ENCODE peak calls at places on chromosome X, in six cellular contexts. B, L, U, X, W and E are unnamed samples.

GRCh38 chrX:283115-283845 is 2.1 kb downstream of the PLCXD1 start:
- DNase-seq in U (peak; percentile 95), W (peak; percentile 91), X (peak; percentile 88), B (peak; percentile 93), L (no peak), E (peak; percentile 81)

GRCh38 chrX:39309721-39310152 is 508.5 kb downstream of the MID1IP1 start:
- DNase-seq in U (peak; percentile 14), L (no peak), B (no peak), W (no peak), X (peak; percentile 7), E (no peak)

GRCh38 chrX:80578518-80579105 is 158.4 kb downstream of the TENT5D start:
- DNase-seq in B (peak; percentile 23), L (no peak), U (peak; percentile 41), X (peak; percentile 3), W (no peak), E (no peak)

GRCh38 chrX:49190783-49191032 is 4.5 kb upstream of the PRICKLE3 start:
- DNase-seq in X (no peak), L (no peak), W (no peak), B (no peak), U (no peak), E (no peak)

GRCh38 chrX:22406332-22406731 is 133.6 kb downstream of the CBLL2 start:
- DNase-seq in B (peak; percentile 81), L (no peak), X (no peak), W (no peak), U (no peak), E (no peak)

GRCh38 chrX:130435937-130436336 is 34.1 kb downstream of the RBMX2 start:
- DNase-seq in W (no peak), L (no peak), B (no peak), U (no peak), X (no peak), E (no peak)

GRCh38 chrX:29903365-29903764 is 312.0 kb upstream of the MAGEB2 start:
- DNase-seq in W (no peak), L (no peak), X (peak; percentile 13), B (no peak), U (no peak), E (no peak)

GRCh38 chrX:31499120-31499519 is 427.3 kb upstream of the FTHL17 start:
- DNase-seq in W (no peak), B (no peak), U (no peak), L (no peak), X (peak; percentile 77), E (peak; percentile 11)

GRCh38 chrX:97740886-97741285 is 857.2 kb downstream of the RPA4 start:
- DNase-seq in X (no peak), W (no peak), U (no peak), B (no peak), L (no peak), E (no peak)

GRCh38 chrX:40987413-40987812 is 97.8 kb upstream of the USP9X start:
- DNase-seq in L (no peak), X (no peak), W (no peak), U (no peak), B (no peak), E (no peak)

GRCh38 chrX:111519215-111519614 is 7.8 kb downstream of the SERTM2 start:
- DNase-seq in L (no peak), U (peak; percentile 22), B (peak; percentile 30), X (peak; percentile 87), W (no peak), E (no peak)

GRCh38 chrX:80223922-80224579 is 196.2 kb upstream of the TENT5D start:
- DNase-seq in W (no peak), X (no peak), B (no peak), L (no peak), U (peak; percentile 4), E (no peak)

GRCh38 chrX:66756717-66757116 is 117.8 kb upstream of the EDA2R start:
- DNase-seq in L (no peak), B (no peak), X (no peak), U (no peak), W (no peak), E (no peak)

GRCh38 chrX:111823703-111824102 is 52.3 kb upstream of the TRPC5OS start:
- DNase-seq in X (no peak), U (no peak), L (no peak), B (no peak), W (no peak), E (no peak)

GRCh38 chrX:2504706-2505332 is 4.0 kb upstream of the DHRSX start:
- DNase-seq in U (no peak), W (no peak), B (no peak), L (no peak), X (no peak), E (no peak)

GRCh38 chrX:53481816-53482485 is 47.8 kb upstream of the HSD17B10 start:
- DNase-seq in B (peak; percentile 64), L (no peak), U (peak; percentile 58), W (peak; percentile 57), X (peak; percentile 61), E (peak; percentile 68)

GRCh38 chrX:48574270-48575266 is at the start of gene RBM3:
- DNase-seq in B (peak; percentile 84), X (peak; percentile 93), U (peak; percentile 85), L (peak; percentile 52), W (peak; percentile 96), E (peak; percentile 92)

GRCh38 chrX:110806145-110806544 is 10.5 kb upstream of the CHRDL1 start:
- DNase-seq in X (peak; percentile 71), W (no peak), U (no peak), L (no peak), B (no peak), E (no peak)

GRCh38 chrX:16885628-16886027 is 15.5 kb upstream of the RBBP7 start:
- DNase-seq in W (no peak), X (no peak), L (no peak), U (no peak), B (no peak), E (no peak)

GRCh38 chrX:1468250-1468772 is 15.6 kb upstream of the ASMTL start:
- DNase-seq in B (no peak), L (no peak), U (no peak), W (peak; percentile 49), X (peak; percentile 43), E (peak; percentile 37)
- TF ChIP-seq CTCF in B (no peak), L (no peak), U (no peak), W (no peak), X (no peak), E (no peak)

DNA sequence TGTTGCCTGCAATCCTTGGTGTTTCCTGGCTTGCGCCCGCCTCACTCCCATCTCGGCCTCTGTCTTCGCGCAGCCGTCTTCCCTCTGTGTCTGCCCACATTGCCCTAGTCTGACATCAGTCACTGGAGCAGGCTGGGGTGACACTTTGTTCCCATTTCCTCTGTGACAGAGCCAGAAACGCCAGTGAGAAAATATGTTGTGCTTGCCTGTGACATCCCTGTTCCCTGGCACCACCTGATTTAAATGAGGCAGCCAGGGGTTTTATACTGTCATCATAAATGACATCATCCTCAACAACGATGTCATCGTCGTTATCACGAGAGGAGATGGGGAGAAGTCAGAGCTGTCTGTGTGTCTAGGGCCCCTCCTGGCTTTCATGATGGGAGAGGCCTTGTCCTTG is 29.1 kb downstream of the ZNF185 start:
- DNase-seq in U (no peak), B (no peak), L (no peak), X (no peak), W (no peak), E (no peak)
- TF ChIP-seq CTCF in U (no peak), B (no peak), L (no peak), X (no peak), W (no peak), E (no peak)

GRCh38 chrX:114717921-114718320 is 134.0 kb downstream of the HTR2C start:
- DNase-seq in X (no peak), B (peak; percentile 44), U (peak; percentile 6), L (no peak), W (no peak), E (no peak)
- TF ChIP-seq CTCF in X (peak; percentile 22), B (peak; percentile 20), U (peak; percentile 41), L (no peak), W (no peak), E (peak; percentile 21)

GRCh38 chrX:121259170-121259569 is 211.8 kb downstream of the GLUD2 start:
- DNase-seq in B (no peak), W (no peak), L (no peak), U (no peak), X (no peak), E (no peak)

GRCh38 chrX:121258545-121258944 is 211.1 kb downstream of the GLUD2 start:
- DNase-seq in U (no peak), W (no peak), B (no peak), L (no peak), X (no peak), E (no peak)

GRCh38 chrX:121256653-121257052 is 209.2 kb downstream of the GLUD2 start:
- DNase-seq in W (no peak), B (no peak), L (no peak), X (peak; percentile 2), U (no peak), E (no peak)

DNA sequence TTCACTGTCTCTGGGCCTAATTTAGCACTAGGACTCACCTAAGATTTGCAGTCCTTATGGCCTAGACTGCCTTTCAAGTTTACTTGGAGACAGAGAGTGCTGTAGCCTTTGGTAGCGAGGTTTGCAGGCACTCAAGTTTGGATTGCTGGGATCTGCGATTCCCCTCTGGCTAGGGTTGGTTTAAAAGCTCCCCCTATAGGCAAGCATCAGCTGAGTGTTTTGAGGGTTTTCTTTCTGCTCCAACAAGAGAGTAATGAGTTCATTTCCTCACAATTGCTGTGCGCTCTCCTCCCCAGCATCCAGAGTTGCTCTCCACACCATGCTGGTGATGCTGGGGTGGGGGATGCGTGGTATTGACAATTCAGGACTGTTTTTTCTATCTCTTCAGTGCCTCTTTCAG is 206.9 kb downstream of the GLUD2 start:
- DNase-seq in W (no peak), X (no peak), U (no peak), L (no peak), B (no peak), E (peak; percentile 2)
- TF ChIP-seq CTCF in W (no peak), X (peak; percentile 11), U (peak; percentile 25), L (no peak), B (peak; percentile 25), E (no peak)

GRCh38 chrX:93585661-93586060 is 87.7 kb downstream of the NAP1L3 start:
- DNase-seq in L (no peak), W (no peak), U (no peak), B (no peak), X (no peak), E (no peak)

GRCh38 chrX:93594780-93595179 is 78.6 kb downstream of the NAP1L3 start:
- DNase-seq in L (no peak), W (no peak), B (peak; percentile 1), U (no peak), X (no peak), E (no peak)

GRCh38 chrX:93591398-93591797 is 82.0 kb downstream of the NAP1L3 start:
- DNase-seq in X (no peak), L (no peak), W (no peak), B (no peak), U (no peak), E (no peak)
- TF ChIP-seq CTCF in X (no peak), L (no peak), W (no peak), B (no peak), U (peak; percentile 33), E (no peak)

GRCh38 chrX:91414710-91415109 is 19.9 kb upstream of the PABPC5 start:
- DNase-seq in U (peak; percentile 32), X (no peak), W (no peak), B (peak; percentile 37), L (no peak), E (no peak)
- TF ChIP-seq CTCF in U (peak; percentile 70), X (peak; percentile 29), W (peak; percentile 39), B (no peak), L (no peak), E (no peak)

GRCh38 chrX:153643431-153644351 is 3.3 kb upstream of the DUSP9 start:
- DNase-seq in U (peak; percentile 83), B (peak; percentile 51), X (no peak), L (no peak), W (peak; percentile 43), E (no peak)
- TF ChIP-seq CTCF in U (peak; percentile 26), B (no peak), X (no peak), L (no peak), W (no peak), E (no peak)